ENCODE peak calls at places on chromosome 16, in four cellular contexts. B is HS-27A, U is PC-9, P is progenitor cell of endocrine pancreas. Y is an unnamed sample.

GRCh38 chr16:61791465-61791864 is 244.8 kb downstream of the CDH8 start:
- DNase-seq in B (peak; percentile 58), U (no peak), P (no peak), Y (peak; percentile 14)

GRCh38 chr16:57530104-57530522 is 6.3 kb downstream of the CCDC102A start:
- DNase-seq in B (no peak), U (no peak), P (no peak), Y (no peak)

GRCh38 chr16:77212736-77213541 is 13.7 kb downstream of the SYCE1L start:
- DNase-seq in B (no peak), U (no peak), P (peak; percentile 51), Y (peak; percentile 60)

GRCh38 chr16:86261379-86261778 is 248.9 kb upstream of the FOXF1 start:
- DNase-seq in B (no peak), U (no peak), P (no peak), Y (no peak)

GRCh38 chr16:69481901-69482341 is 57.5 kb downstream of the CYB5B start:
- DNase-seq in B (no peak), U (no peak), P (no peak), Y (no peak)

GRCh38 chr16:64478258-64478906 is 643.5 kb downstream of the CDH11 start:
- DNase-seq in B (peak; percentile 40), U (no peak), P (no peak), Y (no peak)

GRCh38 chr16:73890524-73891500 is 405.8 kb upstream of the PSMD7 start:
- DNase-seq in B (no peak), U (no peak), P (no peak), Y (no peak)

GRCh38 chr16:49833055-49833454 is 22.9 kb downstream of the ZNF423 start:
- DNase-seq in B (no peak), U (no peak), P (no peak), Y (no peak)

GRCh38 chr16:48408688-48409087 is 23.5 kb upstream of the SIAH1 start:
- DNase-seq in B (no peak), U (no peak), P (no peak), Y (no peak)

GRCh38 chr16:46822270-46822669 is 8.7 kb downstream of the C16orf87 start:
- DNase-seq in B (peak; percentile 63), U (no peak), P (no peak), Y (no peak)

GRCh38 chr16:28087675-28088285 is 24.3 kb upstream of the GSG1L start:
- DNase-seq in B (no peak), U (no peak), P (no peak), Y (no peak)

GRCh38 chr16:75244844-75245758 is 6.3 kb downstream of the BCAR1 start:
- DNase-seq in B (peak; percentile 99), U (peak; percentile 93), P (no peak), Y (peak; percentile 81)

GRCh38 chr16:69112285-69113129 is 7.1 kb downstream of the HAS3 start:
- DNase-seq in B (no peak), U (no peak), P (peak; percentile 62), Y (peak; percentile 90)

GRCh38 chr16:27703545-27703944 is 153.6 kb downstream of the KATNIP start:
- DNase-seq in B (no peak), U (no peak), P (no peak), Y (no peak)

GRCh38 chr16:69830146-69830533 is 68.0 kb downstream of the WWP2 start:
- DNase-seq in B (no peak), U (no peak), P (no peak), Y (no peak)

GRCh38 chr16:72832640-72833039 is 215.3 kb downstream of the ZFHX3 start:
- DNase-seq in B (peak; percentile 45), U (peak; percentile 40), P (peak; percentile 84), Y (peak; percentile 75)

GRCh38 chr16:85759631-85760419 is 8.9 kb upstream of the C16orf74 start:
- DNase-seq in B (no peak), U (no peak), P (no peak), Y (no peak)

GRCh38 chr16:27378871-27379580 is 22.9 kb upstream of the IL21R start:
- DNase-seq in B (no peak), U (no peak), P (no peak), Y (no peak)

GRCh38 chr16:70693231-70693671 is 7.4 kb upstream of the MTSS2 start:
- DNase-seq in B (no peak), U (no peak), P (no peak), Y (peak; percentile 64)

GRCh38 chr16:70801611-70802010 is 653 bp upstream of the VAC14 start:
- DNase-seq in B (no peak), U (no peak), P (no peak), Y (no peak)

GRCh38 chr16:83356266-83356665 is 451.5 kb upstream of the HSBP1 start:
- DNase-seq in B (no peak), U (no peak), P (peak; percentile 11), Y (no peak)

GRCh38 chr16:1539720-1540555 is 6.5 kb downstream of the TMEM204 start:
- DNase-seq in B (no peak), U (no peak), P (no peak), Y (no peak)

GRCh38 chr16:48505705-48506104 is 104.3 kb downstream of the N4BP1 start:
- DNase-seq in B (no peak), U (no peak), P (no peak), Y (no peak)

GRCh38 chr16:11706180-11706742 is 36.4 kb downstream of the TXNDC11 start:
- DNase-seq in B (no peak), U (no peak), P (no peak), Y (no peak)

GRCh38 chr16:22681881-22682291 is 132.1 kb upstream of the HS3ST2 start:
- DNase-seq in B (no peak), U (no peak), P (no peak), Y (no peak)

GRCh38 chr16:85612191-85612800 is 826 bp upstream of the GSE1 start:
- DNase-seq in B (peak; percentile 90), U (peak; percentile 91), P (no peak), Y (peak; percentile 79)

GRCh38 chr16:82990155-82990554 is 363.4 kb downstream of the CDH13 start:
- DNase-seq in B (no peak), U (no peak), P (no peak), Y (no peak)

GRCh38 chr16:68265078-68265925 is 976 bp downstream of the SLC7A6 start:
- DNase-seq in B (peak; percentile 90), U (peak; percentile 99), P (no peak), Y (peak; percentile 97)

GRCh38 chr16:89319883-89320716 is 102.6 kb downstream of the ZNF778 start:
- DNase-seq in B (peak; percentile 51), U (peak; percentile 92), P (no peak), Y (peak; percentile 99)

GRCh38 chr16:89510526-89510925 is 2.3 kb downstream of the SPG7 start:
- DNase-seq in B (no peak), U (no peak), P (no peak), Y (no peak)

GRCh38 chr16:48064971-48065370 is 90.8 kb downstream of the ABCC12 start:
- DNase-seq in B (no peak), U (peak; percentile 35), P (no peak), Y (no peak)

GRCh38 chr16:84499638-84500037 is 4.8 kb downstream of the MEAK7 start:
- DNase-seq in B (no peak), U (no peak), P (no peak), Y (no peak)

GRCh38 chr16:53821487-53821886 is 117.5 kb downstream of the FTO start:
- DNase-seq in B (peak; percentile 62), U (peak; percentile 84), P (no peak), Y (peak; percentile 53)

GRCh38 chr16:88928405-88929375 is 48.3 kb downstream of the CBFA2T3 start:
- DNase-seq in B (no peak), U (no peak), P (peak; percentile 31), Y (no peak)

GRCh38 chr16:1610071-1610840 is 1.6 kb downstream of the IFT140 start:
- DNase-seq in B (peak; percentile 56), U (peak; percentile 84), P (peak; percentile 95), Y (peak; percentile 98)

GRCh38 chr16:7246578-7246977 is 86.1 kb upstream of the RBFOX1 start:
- DNase-seq in B (no peak), U (no peak), P (peak; percentile 48), Y (no peak)

GRCh38 chr16:51523400-51523799 is 372.3 kb upstream of the SALL1 start:
- DNase-seq in B (no peak), U (no peak), P (no peak), Y (no peak)

GRCh38 chr16:50546125-50546524 is 2.1 kb upstream of the NKD1 start:
- DNase-seq in B (no peak), U (no peak), P (no peak), Y (no peak)

GRCh38 chr16:971981-972315 is 1.2 kb upstream of the LMF1 start:
- DNase-seq in B (no peak), U (no peak), P (no peak), Y (no peak)